ENCODE peak calls at places on chromosomes 3 and 15, in nine cellular contexts. H is GM23338, C is RWPE1, Z is fibroblast of mammary gland, O is NB4, V is Calu3, N is endothelial cell, T is ovary, K is GM12865. I is an unnamed sample.

GRCh38 chr3:100682056-100682853 is 27.0 kb upstream of the TFG start:
- DNase-seq in K (no peak), Z (no peak), T (no peak), V (no peak), N (no peak), O (no peak), H (peak; percentile 2), C (no peak), I (no peak)

GRCh38 chr3:112647122-112647521 is 6.2 kb upstream of the CCDC80 start:
- DNase-seq in V (peak; percentile 32), H (peak; percentile 82), C (peak; percentile 55), N (no peak), O (no peak), T (no peak), K (no peak), Z (peak; percentile 85), I (no peak)

GRCh38 chr3:177287231-177287630 is 89.9 kb upstream of the TBL1XR1 start:
- DNase-seq in Z (no peak), O (peak; percentile 56), C (no peak), H (no peak), N (no peak), V (no peak), K (no peak), T (no peak), I (no peak)

GRCh38 chr15:101017041-101017754 is 98.0 kb downstream of the LRRK1 start:
- DNase-seq in H (peak; percentile 74), V (peak; percentile 23), N (peak; percentile 43), K (no peak), C (no peak), Z (no peak), O (peak; percentile 50), T (no peak), I (no peak)

GRCh38 chr3:15420871-15421270 is 6.5 kb downstream of the METTL6 start:
- DNase-seq in N (no peak), V (no peak), T (no peak), Z (peak; percentile 56), C (no peak), K (no peak), H (no peak), O (no peak), I (no peak)

GRCh38 chr15:59879506-59879905 is 124.6 kb upstream of the FOXB1 start:
- DNase-seq in Z (peak; percentile 93), O (no peak), C (peak; percentile 56), T (no peak), N (no peak), K (no peak), H (no peak), V (no peak), I (no peak)

GRCh38 chr15:97566957-97567356 is 393.5 kb upstream of the ARRDC4 start:
- DNase-seq in C (peak; percentile 16), V (peak; percentile 44), H (no peak), N (no peak), O (no peak), K (no peak), Z (no peak), T (no peak), I (no peak)

GRCh38 chr3:197256836-197257444 is 41.5 kb downstream of the DLG1 start:
- DNase-seq in V (peak; percentile 27), C (peak; percentile 22), H (peak; percentile 50), T (no peak), K (peak; percentile 65), O (peak; percentile 56), Z (peak; percentile 69), N (peak; percentile 24), I (peak; percentile 25)

GRCh38 chr15:65903296-65904073 is 34.2 kb downstream of the RAB11A start:
- DNase-seq in T (no peak), C (no peak), N (no peak), O (no peak), K (no peak), Z (peak; percentile 38), V (no peak), H (no peak), I (no peak)

GRCh38 chr15:72474466-72474911 is 359 bp downstream of the ARIH1 start:
- DNase-seq in K (no peak), Z (peak; percentile 2), N (peak; percentile 34), H (no peak), C (no peak), V (no peak), O (no peak), T (no peak), I (peak; percentile 65)

GRCh38 chr3:134326760-134327593 is 47.3 kb downstream of the AMOTL2 start:
- DNase-seq in O (peak; percentile 84), Z (peak; percentile 98), C (peak; percentile 87), H (peak; percentile 97), N (no peak), T (peak; percentile 47), K (no peak), V (peak; percentile 68), I (peak; percentile 60)

GRCh38 chr3:151327571-151328198 is 1.7 kb downstream of the P2RY13 start:
- DNase-seq in N (no peak), V (no peak), H (peak; percentile 51), K (no peak), C (no peak), T (no peak), Z (peak; percentile 48), O (peak; percentile 34), I (no peak)

DNA sequence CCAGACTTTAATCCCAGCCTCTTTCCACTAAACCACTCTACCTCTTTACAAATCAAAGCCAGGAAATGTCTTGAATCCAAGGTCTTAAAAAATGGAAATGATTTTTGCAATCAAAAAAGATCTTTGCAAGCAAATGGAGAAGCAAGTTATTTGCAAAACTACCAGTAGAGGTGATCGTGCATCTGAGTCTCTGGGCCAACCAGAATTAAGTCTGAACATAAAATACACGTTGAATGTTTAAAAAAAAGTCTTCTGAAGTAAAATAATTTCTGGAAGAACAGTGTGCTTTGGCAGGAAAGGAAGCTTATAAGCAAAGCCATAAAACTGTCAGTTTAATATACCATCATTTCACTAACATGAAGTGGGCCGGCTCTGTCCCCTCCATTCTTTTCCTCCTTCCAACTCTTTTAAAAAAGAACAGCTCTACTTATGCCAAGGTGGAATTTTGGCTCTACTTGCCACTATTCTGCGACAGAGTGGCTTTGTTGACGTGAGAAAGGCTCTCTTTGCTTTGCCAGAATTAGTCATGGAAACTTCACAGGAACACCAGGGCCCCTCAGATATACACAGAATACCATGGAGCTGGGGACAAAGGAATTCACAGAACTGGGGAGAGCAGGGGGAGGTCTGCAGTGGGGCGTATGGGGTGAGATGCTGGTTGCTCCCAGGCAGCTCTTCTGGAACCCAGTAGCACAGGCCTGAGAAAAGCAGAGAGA is 29.8 kb downstream of the FSTL1 start:
- DNase-seq in O (no peak), V (no peak), C (no peak), K (no peak), Z (peak; percentile 82), H (no peak), T (no peak), N (no peak), I (no peak)
- TF ChIP-seq CTCF in O (no peak), V (no peak), C (no peak), K (no peak), Z (peak; percentile 16), H (no peak), T (no peak), N (no peak), I (no peak)

GRCh38 chr3:132284756-132285619 is 32.2 kb upstream of the ACP3 start:
- DNase-seq in Z (no peak), T (no peak), H (peak; percentile 80), C (no peak), V (no peak), O (peak; percentile 35), K (no peak), N (no peak), I (no peak)

GRCh38 chr3:132283440-132283839 is 33.8 kb upstream of the ACP3 start:
- DNase-seq in K (peak; percentile 32), O (peak; percentile 95), V (peak; percentile 37), C (no peak), H (peak; percentile 34), Z (peak; percentile 69), N (no peak), T (no peak), I (no peak)

GRCh38 chr3:132276228-132276906 is 40.8 kb upstream of the ACP3 start:
- DNase-seq in N (no peak), Z (no peak), K (no peak), O (no peak), C (no peak), H (no peak), T (no peak), V (no peak), I (no peak)

GRCh38 chr3:132284006-132284405 is 33.2 kb upstream of the ACP3 start:
- DNase-seq in K (no peak), O (no peak), Z (peak; percentile 16), V (no peak), T (no peak), H (peak; percentile 22), C (no peak), N (no peak), I (no peak)

GRCh38 chr3:132279030-132279429 is 38.2 kb upstream of the ACP3 start:
- DNase-seq in O (no peak), H (no peak), C (no peak), K (no peak), Z (peak; percentile 59), T (no peak), V (no peak), N (no peak), I (no peak)
- TF ChIP-seq CTCF in O (no peak), H (no peak), C (no peak), K (no peak), Z (no peak), T (no peak), V (no peak), N (no peak), I (no peak)

GRCh38 chr15:39479916-39480315 is 101.0 kb upstream of the THBS1 start:
- DNase-seq in V (no peak), Z (peak; percentile 79), O (peak; percentile 44), N (no peak), H (no peak), C (no peak), T (no peak), K (no peak), I (no peak)

GRCh38 chr15:39478996-39479395 is 101.9 kb upstream of the THBS1 start:
- DNase-seq in T (no peak), C (no peak), H (no peak), K (no peak), V (no peak), Z (no peak), O (no peak), N (no peak), I (no peak)

GRCh38 chr15:39472661-39473657 is 107.9 kb upstream of the THBS1 start:
- DNase-seq in Z (peak; percentile 97), C (no peak), K (no peak), V (no peak), O (no peak), T (peak; percentile 84), H (no peak), N (no peak), I (no peak)

GRCh38 chr15:39471791-39472190 is 109.1 kb upstream of the THBS1 start:
- DNase-seq in Z (no peak), H (no peak), V (no peak), O (no peak), T (no peak), N (no peak), K (no peak), C (no peak), I (no peak)

GRCh38 chr15:39474657-39475056 is 106.2 kb upstream of the THBS1 start:
- DNase-seq in C (no peak), N (no peak), Z (no peak), O (no peak), H (no peak), V (no peak), T (no peak), K (no peak), I (no peak)
- TF ChIP-seq CTCF in C (no peak), N (no peak), Z (no peak), O (no peak), H (no peak), V (no peak), T (no peak), K (no peak), I (no peak)

GRCh38 chr15:99729920-99730319 is 3.3 kb downstream of the LYSMD4 start:
- DNase-seq in V (peak; percentile 24), O (peak; percentile 56), C (peak; percentile 25), K (peak; percentile 37), H (peak; percentile 64), T (no peak), N (peak; percentile 51), Z (peak; percentile 42), I (peak; percentile 13)
- TF ChIP-seq CTCF in V (peak; percentile 9), O (peak; percentile 50), C (no peak), K (peak; percentile 42), H (peak; percentile 57), T (peak; percentile 9), N (no peak), Z (peak; percentile 35), I (peak; percentile 28)

I was measured in nephron progenitor cell.